ENCODE peak calls at places on chromosomes 6 and 20, in four cellular contexts. Y, V, Z and D are unnamed samples.
A peak's percentile ranks its signal among the peaks of the same experiment; 100 is the strongest.

GRCh38 chr6:87210979-87211378 is 55.6 kb downstream of the ZNF292 start:
- DNase-seq in Y (no peak), V (peak; percentile 49), Z (no peak), D (no peak)

GRCh38 chr6:100171533-100172321 is 177.7 kb upstream of the MCHR2 start:
- DNase-seq in Y (no peak), V (peak; percentile 60), Z (no peak), D (no peak)

GRCh38 chr6:167501831-167502385 is 177.0 kb downstream of the TTLL2 start:
- DNase-seq in Y (no peak), V (no peak), Z (peak; percentile 19), D (no peak)

GRCh38 chr6:17292600-17293133 is 11.5 kb downstream of the RBM24 start:
- DNase-seq in Y (no peak), V (no peak), Z (no peak), D (no peak)

GRCh38 chr6:63882208-63882607 is 246.6 kb downstream of the PHF3 start:
- DNase-seq in Y (no peak), V (no peak), Z (no peak), D (no peak)

GRCh38 chr20:33531047-33531877 is 41.4 kb downstream of the CBFA2T2 start:
- DNase-seq in Y (peak; percentile 51), V (no peak), Z (no peak), D (no peak)

GRCh38 chr6:81235512-81235911 is 517.0 kb downstream of the TENT5A start:
- DNase-seq in Y (no peak), V (no peak), Z (no peak), D (no peak)

GRCh38 chr6:1399085-1399780 is 9.9 kb downstream of the FOXF2 start:
- DNase-seq in Y (no peak), V (no peak), Z (no peak), D (no peak)

GRCh38 chr20:41617059-41617921 is 887 bp downstream of the CHD6 start:
- DNase-seq in Y (peak; percentile 32), V (no peak), Z (peak; percentile 66), D (no peak)

GRCh38 chr20:49276201-49276894 is 1.5 kb downstream of the ZNFX1 start:
- DNase-seq in Y (peak; percentile 74), V (no peak), Z (peak; percentile 52), D (no peak)

GRCh38 chr20:46348972-46349741 is 40.9 kb upstream of the CDH22 start:
- DNase-seq in Y (peak; percentile 31), V (no peak), Z (peak; percentile 73), D (peak; percentile 86)

GRCh38 chr6:66896415-66896814 is 1189.4 kb upstream of the EYS start:
- DNase-seq in Y (no peak), V (no peak), Z (no peak), D (no peak)

GRCh38 chr20:38145094-38146075 is 19.7 kb downstream of the TGM2 start:
- DNase-seq in Y (peak; percentile 87), V (no peak), Z (no peak), D (no peak)
- TF ChIP-seq CHD1 in Y (no peak), V (no peak), Z (no peak), D (no peak)

DNA sequence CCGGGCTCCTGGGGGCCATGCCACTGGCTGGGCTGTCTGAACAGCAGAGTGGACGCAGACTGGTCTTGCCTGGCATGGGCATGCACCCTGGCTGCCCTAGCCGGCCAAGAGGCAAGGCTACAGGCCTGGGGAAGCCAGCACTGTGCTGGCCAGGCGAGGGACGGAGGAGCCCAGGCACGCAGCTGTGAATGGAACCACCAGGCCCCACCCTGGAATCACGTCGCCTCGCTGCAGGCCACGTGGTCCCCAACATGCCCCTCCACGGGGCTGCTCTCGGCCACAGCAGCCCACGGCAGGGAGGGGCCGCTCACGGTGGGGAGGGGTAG is 4.0 kb downstream of the UCKL1 start:
- DNase-seq in Y (no peak), V (no peak), Z (no peak), D (no peak)
- TF ChIP-seq CHD1 in Y (no peak), V (no peak), Z (no peak), D (no peak)

DNA sequence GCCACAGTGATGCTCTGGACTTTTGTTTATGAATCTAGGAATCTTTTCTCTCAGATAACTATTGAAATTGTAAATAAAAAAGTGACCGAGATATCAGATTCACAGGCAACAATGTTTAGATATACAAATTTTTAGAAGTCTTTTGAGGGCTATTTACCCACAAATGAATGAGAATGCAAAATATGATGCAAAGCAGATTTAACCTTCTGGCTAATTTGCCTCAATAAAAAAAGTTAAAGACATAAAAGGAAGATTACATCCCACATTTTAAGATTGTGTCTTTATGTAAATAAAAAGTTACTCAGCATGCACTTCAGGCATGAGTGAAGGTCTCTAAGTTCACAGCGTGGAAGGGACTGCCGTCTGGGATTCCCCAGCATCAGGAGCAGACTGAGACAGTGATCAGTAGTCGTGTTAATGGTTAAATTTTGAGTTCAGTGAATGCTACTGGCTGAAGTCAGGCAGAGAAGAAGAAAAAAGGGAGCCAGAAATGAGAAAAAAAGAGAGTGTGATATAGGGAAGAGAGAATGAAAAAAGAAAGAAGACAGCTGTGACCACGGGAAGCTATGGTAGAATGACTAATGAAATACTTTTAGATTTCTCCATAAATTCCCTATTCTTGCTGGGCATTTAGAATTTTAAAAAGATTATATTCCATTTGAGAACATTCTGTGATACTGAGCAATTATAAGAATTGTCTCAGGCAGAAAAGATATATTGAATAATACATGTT is 93.6 kb downstream of the MYB start:
- DNase-seq in Y (peak; percentile 34), V (no peak), Z (no peak), D (no peak)
- TF ChIP-seq CHD1 in Y (no peak), V (no peak), Z (no peak), D (no peak)

GRCh38 chr6:159044899-159045727 is at the start of gene TAGAP:
- DNase-seq in Y (peak; percentile 2), V (peak; percentile 63), Z (no peak), D (no peak)
- TF ChIP-seq CHD1 in Y (no peak), V (no peak), Z (no peak), D (no peak)

DNA sequence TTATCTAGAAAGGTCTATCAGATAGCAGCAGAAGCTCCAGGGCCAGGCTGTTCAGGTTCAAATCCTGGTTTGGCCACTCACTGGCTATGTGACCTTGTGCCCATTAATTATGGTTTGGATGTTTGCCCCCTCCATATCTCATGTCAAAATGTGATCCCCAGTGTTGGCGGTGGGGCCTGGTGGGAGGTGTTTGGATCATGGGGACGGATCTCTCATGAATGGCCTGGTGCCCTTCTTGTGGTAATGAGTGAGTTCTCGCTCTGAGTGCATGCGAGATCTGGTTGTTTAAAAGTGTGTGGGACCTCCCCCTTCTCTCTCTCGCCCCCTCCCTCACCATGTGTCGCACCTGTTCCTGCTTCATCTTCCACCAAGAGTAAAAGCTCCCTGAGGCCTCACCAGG is 240.9 kb downstream of the LRFN2 start:
- DNase-seq in Y (no peak), V (no peak), Z (no peak), D (peak; percentile 24)
- TF ChIP-seq CHD1 in Y (no peak), V (no peak), Z (no peak), D (no peak)

DNA sequence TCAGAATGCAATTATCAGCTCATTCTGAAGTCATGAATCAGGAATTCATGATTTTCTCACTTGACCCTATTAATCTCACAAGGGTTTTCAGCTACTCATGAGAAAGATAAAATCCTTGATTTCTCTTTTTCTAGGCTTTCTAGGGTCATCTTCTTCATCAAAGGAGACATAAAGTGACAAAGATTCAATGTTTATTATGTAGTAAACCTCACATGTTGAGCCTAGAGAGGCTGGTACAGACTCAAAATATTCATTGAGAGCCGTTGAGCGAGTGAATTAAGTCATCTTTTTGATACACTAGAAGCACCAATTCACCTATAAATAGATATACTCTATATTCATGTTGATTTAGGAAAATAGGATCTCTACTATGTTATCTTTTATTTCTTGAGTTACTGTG is 104.8 kb upstream of the TRAF3IP2 start:
- DNase-seq in Y (no peak), V (no peak), Z (no peak), D (no peak)
- TF ChIP-seq CHD1 in Y (no peak), V (no peak), Z (no peak), D (no peak)

GRCh38 chr6:151137441-151137984 is 102.3 kb upstream of the AKAP12 start:
- DNase-seq in Y (no peak), V (no peak), Z (no peak), D (no peak)

GRCh38 chr6:151140767-151141166 is 99.0 kb upstream of the AKAP12 start:
- DNase-seq in Y (no peak), V (no peak), Z (no peak), D (no peak)

GRCh38 chr6:151142676-151143075 is 97.1 kb upstream of the AKAP12 start:
- DNase-seq in Y (no peak), V (no peak), Z (no peak), D (no peak)

GRCh38 chr6:151141685-151142084 is 98.1 kb upstream of the AKAP12 start:
- DNase-seq in Y (no peak), V (no peak), Z (no peak), D (no peak)

DNA sequence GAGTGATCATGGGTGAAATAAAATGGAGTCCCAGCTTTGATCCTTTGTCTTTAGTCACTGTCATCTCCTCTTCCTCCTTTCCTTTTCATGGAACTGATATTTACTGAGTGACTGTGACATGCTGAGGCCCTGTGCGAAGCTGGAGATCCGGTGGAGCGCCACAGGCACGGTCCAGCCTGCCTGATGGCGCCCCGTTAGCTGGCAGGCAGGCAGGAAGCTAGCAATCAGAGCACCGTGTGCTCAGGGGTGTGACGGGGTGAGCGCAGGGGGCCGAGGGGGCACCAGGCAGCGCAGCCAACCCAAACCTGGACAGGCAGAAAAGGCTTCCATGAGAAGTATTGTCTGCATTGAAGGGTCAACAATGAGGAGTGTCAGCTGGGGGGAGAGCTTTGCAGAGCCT is 100.2 kb upstream of the AKAP12 start:
- DNase-seq in Y (no peak), V (no peak), Z (no peak), D (no peak)
- TF ChIP-seq CHD1 in Y (no peak), V (no peak), Z (no peak), D (no peak)